ENCODE peak calls at places on chromosomes 2 and 18, in six cellular contexts. N is epithelial cell of esophagus, J is AG10803, G is tibial nerve, P is Peyer's patch, L is stomach. T is an unnamed sample.

GRCh38 chr2:119289093-119289492 is 65.5 kb downstream of the STEAP3 start:
- DNase-seq in N (no peak), G (no peak), J (no peak), P (no peak), L (no peak), T (no peak)

GRCh38 chr2:187875271-187875670 is 321.0 kb upstream of the TFPI start:
- DNase-seq in P (no peak), N (no peak), L (no peak), G (no peak), J (no peak), T (no peak)

GRCh38 chr18:9825571-9826073 is 60.2 kb upstream of the TXNDC2 start:
- DNase-seq in J (peak), L (no peak), G (peak), P (peak), N (peak), T (peak)

GRCh38 chr2:86046985-86047384 is 58.7 kb downstream of the POLR1A start:
- DNase-seq in N (no peak), G (no peak), J (peak), L (no peak), P (no peak), T (no peak)

GRCh38 chr18:70228546-70228945 is 23.1 kb upstream of the RTTN start:
- DNase-seq in N (peak), J (no peak), P (no peak), L (no peak), G (no peak), T (no peak)

GRCh38 chr2:163877316-163877715 is 141.5 kb upstream of the FIGN start:
- DNase-seq in G (no peak), J (peak), P (no peak), N (peak), L (no peak), T (peak)

GRCh38 chr2:146246017-146246733 is 1598.7 kb upstream of the ACVR2A start:
- DNase-seq in G (no peak), P (no peak), J (peak), N (peak), L (no peak), T (peak)

GRCh38 chr2:75276093-75277055 is 77.1 kb upstream of the TACR1 start:
- DNase-seq in L (no peak), G (no peak), J (peak), P (no peak), N (peak), T (peak)

GRCh38 chr2:239040152-239040761 is 192.4 kb downstream of the TWIST2 start:
- DNase-seq in G (no peak), L (no peak), N (no peak), J (no peak), P (no peak), T (no peak)

GRCh38 chr2:34907812-34908211 is 1308.7 kb upstream of the FAM98A start:
- DNase-seq in N (no peak), G (no peak), P (no peak), J (no peak), L (no peak), T (no peak)
- TF ChIP-seq CTCF in N (no peak), G (no peak), P (no peak), J (no peak), L (no peak), T (no peak)

GRCh38 chr2:172535119-172535518 is 20.8 kb upstream of the PDK1 start:
- DNase-seq in L (no peak), P (no peak), J (no peak), G (no peak), N (no peak), T (no peak)

GRCh38 chr2:172531309-172531708 is 24.6 kb upstream of the PDK1 start:
- DNase-seq in L (no peak), N (no peak), P (no peak), G (no peak), J (no peak), T (no peak)

DNA sequence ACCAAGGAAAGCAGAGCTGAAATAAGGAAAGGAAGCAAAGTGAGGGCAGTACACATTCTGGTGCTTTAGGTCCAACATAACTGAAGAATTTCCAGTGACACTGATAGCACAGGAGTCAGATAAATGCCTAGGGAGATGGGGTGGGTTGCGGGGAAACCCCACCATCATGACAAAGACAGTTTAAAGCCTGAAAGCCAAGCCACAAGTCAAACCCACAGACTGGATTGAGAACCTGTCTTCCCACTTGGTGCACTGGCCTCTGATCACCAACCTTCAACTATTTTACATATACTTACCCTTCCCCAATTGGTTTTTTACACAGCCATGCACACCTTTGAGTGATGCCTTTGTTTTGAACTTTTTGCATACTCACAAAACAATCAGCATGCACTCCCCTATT is 22.2 kb upstream of the PDK1 start:
- DNase-seq in J (no peak), G (no peak), P (no peak), N (no peak), L (no peak), T (no peak)
- H3K4me3 ChIP-seq in J (no peak), G (no peak), P (no peak), N (no peak), L (no peak), T (no peak)

GRCh38 chr2:38660282-38660681 is 5.6 kb upstream of the GALM start:
- DNase-seq in P (no peak), N (no peak), L (no peak), J (no peak), G (no peak), T (no peak)
- TF ChIP-seq CTCF in P (no peak), N (no peak), L (no peak), J (no peak), G (no peak), T (no peak)

GRCh38 chr2:25936889-25937545 is 45.3 kb downstream of the KIF3C start:
- DNase-seq in J (no peak), N (no peak), G (no peak), L (no peak), P (no peak), T (peak)

GRCh38 chr2:25929789-25930473 is 51.6 kb upstream of the ASXL2 start:
- DNase-seq in L (no peak), J (no peak), G (no peak), N (no peak), P (no peak), T (no peak)

GRCh38 chr2:25928668-25929067 is 50.4 kb upstream of the ASXL2 start:
- DNase-seq in N (no peak), P (no peak), J (no peak), G (no peak), L (no peak), T (no peak)

GRCh38 chr2:25938345-25938744 is 44.0 kb downstream of the KIF3C start:
- DNase-seq in G (no peak), N (no peak), L (no peak), J (no peak), P (no peak), T (no peak)

GRCh38 chr2:25933622-25934021 is 48.7 kb downstream of the KIF3C start:
- DNase-seq in L (no peak), N (no peak), J (no peak), G (no peak), P (no peak), T (no peak)
- H3K4me3 ChIP-seq in L (no peak), N (no peak), J (no peak), G (no peak), P (no peak), T (no peak)

DNA sequence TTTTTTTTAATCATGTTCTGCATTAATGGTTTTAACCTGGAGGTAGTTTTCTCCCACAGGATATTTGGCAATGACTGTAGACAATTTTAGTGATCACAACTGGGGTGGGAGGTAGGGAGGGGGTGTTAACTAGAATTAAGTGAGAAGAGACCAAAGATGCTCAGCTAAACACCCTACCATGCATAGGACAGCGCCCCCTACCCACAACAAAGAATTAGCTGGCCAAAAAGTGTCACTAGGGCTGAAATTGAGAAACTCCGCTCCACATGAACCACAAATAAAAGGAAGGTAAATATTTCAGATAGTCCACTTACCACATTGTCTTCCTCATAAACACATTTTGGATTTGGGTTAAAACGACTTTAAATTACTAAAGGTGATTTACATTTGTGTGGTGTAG is 942.6 kb downstream of the SUCLG1 start:
- DNase-seq in G (no peak), N (no peak), P (no peak), L (no peak), J (no peak), T (no peak)
- TF ChIP-seq CTCF in G (no peak), N (no peak), P (no peak), L (no peak), J (no peak), T (no peak)

GRCh38 chr2:204472375-204472774 is 72.9 kb upstream of the PARD3B start:
- DNase-seq in P (no peak), L (no peak), J (no peak), G (no peak), N (no peak), T (no peak)
- H3K4me3 ChIP-seq in P (no peak), L (no peak), J (no peak), G (no peak), N (no peak), T (no peak)

GRCh38 chr2:3492951-3493609 is 26.3 kb downstream of the ADI1 start:
- DNase-seq in J (peak), G (peak), L (peak), N (no peak), P (no peak), T (peak)
- TF ChIP-seq CTCF in J (no peak), G (no peak), L (no peak), N (no peak), P (no peak), T (no peak)

DNA sequence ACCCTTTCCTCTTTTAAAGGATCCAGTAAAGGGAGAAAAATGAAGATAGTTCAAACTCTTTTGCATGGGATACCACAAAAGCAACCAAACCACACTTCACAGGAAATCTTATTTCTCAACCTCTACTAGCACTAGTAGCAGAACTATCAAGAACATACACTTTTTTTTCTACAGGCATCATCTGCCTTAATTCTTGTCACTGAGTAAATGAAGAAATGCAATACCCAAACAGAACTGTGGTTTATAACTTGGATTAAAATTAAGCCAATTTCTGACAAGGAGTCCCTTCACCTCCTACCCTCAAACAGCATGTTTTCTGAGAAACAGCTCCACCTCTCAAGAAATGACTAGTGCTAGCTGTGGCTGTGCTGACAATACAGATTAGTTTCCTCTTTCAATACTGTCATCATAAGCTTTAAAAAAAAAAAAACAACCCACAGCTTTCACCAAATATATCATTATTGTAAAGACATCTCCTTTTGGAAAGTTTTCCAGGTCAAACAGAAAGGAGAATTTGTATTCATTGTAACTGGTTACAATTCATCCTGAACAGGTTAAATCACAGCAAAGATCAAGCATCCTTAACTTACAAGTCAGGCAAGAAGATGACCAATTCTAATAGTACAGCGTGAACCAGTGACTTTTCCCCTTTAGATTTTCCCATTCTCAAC is 44.4 kb downstream of the PTPN2 start:
- DNase-seq in L (no peak), P (no peak), N (peak), G (no peak), J (peak), T (peak)
- H3K4me3 ChIP-seq in L (no peak), P (no peak), N (no peak), G (no peak), J (no peak), T (no peak)

T was measured in cardiac fibroblast.